ENCODE peak calls at places on chromosomes 1 and 21, in nine cellular contexts. B is pancreas, Z is stomach, F is heart right ventricle, L is heart left ventricle, T is left ventricle myocardium inferior, N is tibial artery, K is HepG2, U is prostate gland. R is an unnamed sample.

GRCh38 chr1:109906160-109906838 is 4.3 kb upstream of the CSF1 start:
- DNase-seq in U (no peak), Z (no peak), N (no peak), K (no peak), F (no peak), T (no peak), L (no peak), B (no peak), R (no peak)

GRCh38 chr1:14439015-14439414 is 159.5 kb upstream of the KAZN start:
- DNase-seq in F (no peak), Z (no peak), B (no peak), U (no peak), K (no peak), T (no peak), N (no peak), L (no peak), R (no peak)

GRCh38 chr1:8767006-8767405 is 50.4 kb downstream of the RERE start:
- DNase-seq in T (no peak), L (no peak), N (no peak), B (no peak), F (no peak), K (no peak), U (no peak), Z (no peak), R (no peak)

GRCh38 chr1:111199881-111200801 is at the start of gene DENND2D:
- DNase-seq in L (peak; percentile 44), N (peak; percentile 82), K (no peak), F (peak; percentile 25), U (no peak), B (peak; percentile 87), Z (peak; percentile 88), T (peak; percentile 32), R (peak; percentile 71)

GRCh38 chr1:116020668-116021272 is 44.5 kb downstream of the SLC22A15 start:
- DNase-seq in B (peak; percentile 52), T (peak; percentile 40), L (peak; percentile 36), K (peak; percentile 67), Z (peak; percentile 57), U (peak; percentile 15), F (peak; percentile 29), N (peak; percentile 39), R (peak; percentile 34)

GRCh38 chr21:42125571-42126544 is 54.7 kb downstream of the UMODL1 start:
- DNase-seq in U (no peak), N (no peak), K (peak; percentile 39), B (peak; percentile 45), Z (no peak), T (no peak), L (no peak), F (no peak), R (peak; percentile 76)

GRCh38 chr1:18009729-18010075 is 97.9 kb upstream of the IGSF21 start:
- DNase-seq in K (no peak), T (no peak), F (no peak), Z (no peak), N (no peak), B (no peak), U (no peak), L (no peak), R (no peak)

GRCh38 chr1:116489231-116489697 is 81.6 kb downstream of the CD58 start:
- DNase-seq in B (peak; percentile 70), Z (peak; percentile 46), T (no peak), N (no peak), L (no peak), F (no peak), U (peak; percentile 84), K (peak; percentile 98), R (no peak)

GRCh38 chr1:15584489-15585363 is at the start of gene AGMAT:
- DNase-seq in T (peak; percentile 19), B (peak; percentile 21), N (no peak), K (peak; percentile 91), U (no peak), L (no peak), Z (peak; percentile 43), F (peak; percentile 29), R (no peak)

GRCh38 chr1:205350626-205351235 is 6.0 kb downstream of the KLHDC8A start:
- DNase-seq in L (no peak), B (no peak), N (no peak), K (peak; percentile 18), T (no peak), F (no peak), U (no peak), Z (no peak), R (no peak)

GRCh38 chr21:31198575-31198974 is 145.5 kb downstream of the TIAM1 start:
- DNase-seq in U (peak; percentile 23), L (no peak), N (no peak), F (no peak), T (no peak), Z (no peak), K (peak; percentile 30), B (no peak), R (no peak)

GRCh38 chr1:2819831-2820730 is 18.6 kb upstream of the TTC34 start:
- DNase-seq in U (no peak), T (no peak), K (no peak), F (peak; percentile 4), B (no peak), N (no peak), Z (no peak), L (no peak), R (no peak)

GRCh38 chr1:47547753-47548152 is 109.9 kb downstream of the FOXD2 start:
- DNase-seq in N (no peak), F (no peak), Z (no peak), B (no peak), L (no peak), U (no peak), K (no peak), T (no peak), R (no peak)

GRCh38 chr1:185670187-185670627 is 64.0 kb upstream of the HMCN1 start:
- DNase-seq in N (peak; percentile 26), F (no peak), K (no peak), U (peak; percentile 37), Z (peak; percentile 48), T (no peak), B (no peak), L (peak; percentile 52), R (no peak)

GRCh38 chr1:230299148-230300006 is 126.8 kb downstream of the PGBD5 start:
- DNase-seq in U (no peak), T (no peak), K (peak; percentile 82), Z (no peak), L (no peak), N (peak; percentile 17), B (no peak), F (no peak), R (no peak)

GRCh38 chr1:3992103-3992556 is 92.1 kb upstream of the C1orf174 start:
- DNase-seq in L (no peak), K (no peak), U (no peak), B (no peak), Z (no peak), T (no peak), F (no peak), N (no peak), R (no peak)

GRCh38 chr1:154607084-154607747 is 770 bp downstream of the ADAR start:
- DNase-seq in B (no peak), Z (no peak), U (peak; percentile 18), T (no peak), L (no peak), N (no peak), K (peak; percentile 16), F (no peak), R (no peak)

GRCh38 chr1:239757711-239758110 is 334.0 kb upstream of the FMN2 start:
- DNase-seq in Z (no peak), T (no peak), L (no peak), K (no peak), U (no peak), N (no peak), B (no peak), F (no peak), R (no peak)

GRCh38 chr1:59730302-59730701 is 84.4 kb upstream of the HOOK1 start:
- DNase-seq in U (no peak), T (no peak), B (no peak), K (no peak), Z (no peak), N (no peak), F (no peak), L (no peak), R (no peak)

GRCh38 chr21:26945916-26946315 is 21.0 kb downstream of the ADAMTS5 start:
- DNase-seq in L (no peak), F (peak; percentile 30), Z (no peak), N (peak; percentile 36), U (no peak), K (no peak), B (no peak), T (peak; percentile 35), R (peak; percentile 37)

DNA sequence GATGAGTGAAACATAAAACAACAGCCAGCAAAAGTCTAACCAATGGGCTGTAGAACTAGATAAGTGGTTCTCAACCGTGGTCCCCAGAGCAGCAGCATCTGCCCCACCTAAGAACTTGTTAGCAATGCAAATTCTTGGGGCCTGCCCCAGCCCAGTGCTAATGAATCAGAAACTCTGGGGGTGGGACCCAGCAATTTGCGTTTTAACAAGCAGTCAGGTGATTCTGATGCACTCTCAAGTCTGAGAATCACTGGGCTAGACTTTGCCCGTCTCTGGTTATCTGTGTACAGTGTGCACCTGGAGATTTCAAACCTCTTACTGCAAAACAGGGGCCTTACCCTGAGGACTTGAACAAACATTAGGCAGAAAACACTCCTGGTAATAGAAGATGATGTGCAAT is 66.5 kb downstream of the PLXNA2 start:
- DNase-seq in K (no peak), Z (peak; percentile 51), N (no peak), T (no peak), L (no peak), F (no peak), B (no peak), U (no peak), R (peak; percentile 54)
- H3K27ac ChIP-seq in K (peak overlapping the region; percentile 28), Z (peak overlapping the region; percentile 17), N (no peak overlapping the region), T (no peak overlapping the region), L (no peak overlapping the region), F (no peak overlapping the region), B (no peak overlapping the region), U (no peak overlapping the region), R (no peak overlapping the region)

GRCh38 chr1:155964193-155964592 is 14.2 kb downstream of the ARHGEF2 start:
- DNase-seq in K (no peak), F (no peak), B (no peak), U (no peak), Z (no peak), L (no peak), T (no peak), N (no peak), R (no peak)
- H3K4me1 ChIP-seq in K (peaks cover 34% of the 10 kb centered on the region), F (peaks cover 90% of the 10 kb centered on the region), B (no peaks in the 10 kb centered on the region), U (no peaks in the 10 kb centered on the region), Z (peaks cover 44% of the 10 kb centered on the region), L (peaks cover 51% of the 10 kb centered on the region), T (peaks cover 93% of the 10 kb centered on the region), N (peaks cover 72% of the 10 kb centered on the region), R (peaks cover 25% of the 10 kb centered on the region)

DNA sequence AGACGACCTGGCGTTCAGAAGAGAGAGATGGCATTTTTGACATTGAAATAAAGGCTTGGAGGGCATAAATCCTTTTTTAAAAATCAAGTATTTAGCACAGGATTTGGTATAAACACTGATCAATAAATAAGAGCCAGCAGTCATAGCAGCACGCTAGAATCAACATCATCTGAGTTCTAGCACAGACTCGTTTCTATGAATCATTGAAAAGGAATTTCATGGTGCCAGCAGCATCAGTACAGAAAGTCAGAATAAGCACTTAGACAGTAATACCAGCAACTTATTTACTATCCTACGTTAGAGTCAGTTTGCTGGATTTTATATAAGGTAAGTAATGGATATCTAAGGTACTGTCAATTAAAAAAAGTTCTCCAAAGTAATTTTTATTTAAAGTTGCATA is 119.3 kb downstream of the HLCS start:
- DNase-seq in U (peak; percentile 31), T (no peak), F (no peak), Z (no peak), L (no peak), K (peak; percentile 59), B (no peak), N (no peak), R (no peak)
- H3K4me3 ChIP-seq in U (no peak overlapping the region), T (no peak overlapping the region), F (no peak overlapping the region), Z (no peak overlapping the region), L (no peak overlapping the region), K (no peak overlapping the region), B (no peak overlapping the region), N (no peak overlapping the region), R (no peak overlapping the region)

GRCh38 chr1:221892301-221892830 is 150.5 kb upstream of the DUSP10 start:
- DNase-seq in K (no peak), N (no peak), F (no peak), L (no peak), Z (no peak), T (no peak), B (no peak), U (no peak), R (no peak)
- H3K27ac ChIP-seq in K (no peak overlapping the region), N (no peak overlapping the region), F (no peak overlapping the region), L (no peak overlapping the region), Z (no peak overlapping the region), T (peak overlapping the region; percentile 2), B (no peak overlapping the region), U (no peak overlapping the region), R (no peak overlapping the region)

R was measured in lung.